ENCODE peak calls at places on chromosomes 16 and 17, in seven cellular contexts. One of them, this sample, is unnamed.

GRCh38 chr16:26442333-26442732 is 624.4 kb upstream of the C16orf82 start:
- DNase-seq in heart left ventricle: no peak
- DNase-seq in uterus: no peak
- DNase-seq in cardiac muscle cell: no peak
- DNase-seq in brain microvascular endothelial cell: peak; percentile 1
- DNase-seq in AG04450: no peak
- DNase-seq in transverse colon: no peak
- DNase-seq in this sample: no peak

GRCh38 chr16:85157813-85158701 is 45.8 kb upstream of the CIBAR2 start:
- DNase-seq in heart left ventricle: no peak
- DNase-seq in uterus: no peak
- DNase-seq in cardiac muscle cell: no peak
- DNase-seq in brain microvascular endothelial cell: no peak
- DNase-seq in AG04450: no peak
- DNase-seq in transverse colon: no peak
- DNase-seq in this sample: no peak

GRCh38 chr16:27179500-27180072 is 23.7 kb upstream of the KDM8 start:
- DNase-seq in heart left ventricle: peak; percentile 86
- DNase-seq in uterus: peak; percentile 78
- DNase-seq in cardiac muscle cell: peak; percentile 83
- DNase-seq in brain microvascular endothelial cell: peak; percentile 82
- DNase-seq in AG04450: no peak
- DNase-seq in transverse colon: peak; percentile 92
- DNase-seq in this sample: peak; percentile 82

GRCh38 chr17:47949951-47950350 is 7.7 kb downstream of the PRR15L start:
- DNase-seq in heart left ventricle: no peak
- DNase-seq in uterus: no peak
- DNase-seq in cardiac muscle cell: no peak
- DNase-seq in brain microvascular endothelial cell: no peak
- DNase-seq in AG04450: no peak
- DNase-seq in transverse colon: no peak
- DNase-seq in this sample: no peak

GRCh38 chr16:4064950-4065352 is 51.3 kb downstream of the ADCY9 start:
- DNase-seq in heart left ventricle: no peak
- DNase-seq in uterus: no peak
- DNase-seq in cardiac muscle cell: no peak
- DNase-seq in brain microvascular endothelial cell: no peak
- DNase-seq in AG04450: no peak
- DNase-seq in transverse colon: no peak
- DNase-seq in this sample: no peak

GRCh38 chr17:79925242-79925957 is 86.2 kb upstream of the CBX4 start:
- DNase-seq in heart left ventricle: peak; percentile 69
- DNase-seq in uterus: no peak
- DNase-seq in cardiac muscle cell: peak; percentile 63
- DNase-seq in brain microvascular endothelial cell: no peak
- DNase-seq in AG04450: no peak
- DNase-seq in transverse colon: peak; percentile 86
- DNase-seq in this sample: no peak

GRCh38 chr17:28712037-28712704 is 483 bp upstream of the PROCA1 start:
- DNase-seq in heart left ventricle: peak; percentile 73
- DNase-seq in uterus: peak; percentile 52
- DNase-seq in cardiac muscle cell: peak; percentile 51
- DNase-seq in brain microvascular endothelial cell: no peak
- DNase-seq in AG04450: no peak
- DNase-seq in transverse colon: peak; percentile 56
- DNase-seq in this sample: peak; percentile 31

GRCh38 chr17:67438669-67439068 is 61.6 kb downstream of the PITPNC1 start:
- DNase-seq in heart left ventricle: no peak
- DNase-seq in uterus: no peak
- DNase-seq in cardiac muscle cell: no peak
- DNase-seq in brain microvascular endothelial cell: no peak
- DNase-seq in AG04450: no peak
- DNase-seq in transverse colon: no peak
- DNase-seq in this sample: no peak

GRCh38 chr16:57773680-57774295 is 28.5 kb downstream of the KIFC3 start:
- DNase-seq in heart left ventricle: peak; percentile 57
- DNase-seq in uterus: no peak
- DNase-seq in cardiac muscle cell: no peak
- DNase-seq in brain microvascular endothelial cell: peak; percentile 23
- DNase-seq in AG04450: no peak
- DNase-seq in transverse colon: no peak
- DNase-seq in this sample: peak; percentile 19

DNA sequence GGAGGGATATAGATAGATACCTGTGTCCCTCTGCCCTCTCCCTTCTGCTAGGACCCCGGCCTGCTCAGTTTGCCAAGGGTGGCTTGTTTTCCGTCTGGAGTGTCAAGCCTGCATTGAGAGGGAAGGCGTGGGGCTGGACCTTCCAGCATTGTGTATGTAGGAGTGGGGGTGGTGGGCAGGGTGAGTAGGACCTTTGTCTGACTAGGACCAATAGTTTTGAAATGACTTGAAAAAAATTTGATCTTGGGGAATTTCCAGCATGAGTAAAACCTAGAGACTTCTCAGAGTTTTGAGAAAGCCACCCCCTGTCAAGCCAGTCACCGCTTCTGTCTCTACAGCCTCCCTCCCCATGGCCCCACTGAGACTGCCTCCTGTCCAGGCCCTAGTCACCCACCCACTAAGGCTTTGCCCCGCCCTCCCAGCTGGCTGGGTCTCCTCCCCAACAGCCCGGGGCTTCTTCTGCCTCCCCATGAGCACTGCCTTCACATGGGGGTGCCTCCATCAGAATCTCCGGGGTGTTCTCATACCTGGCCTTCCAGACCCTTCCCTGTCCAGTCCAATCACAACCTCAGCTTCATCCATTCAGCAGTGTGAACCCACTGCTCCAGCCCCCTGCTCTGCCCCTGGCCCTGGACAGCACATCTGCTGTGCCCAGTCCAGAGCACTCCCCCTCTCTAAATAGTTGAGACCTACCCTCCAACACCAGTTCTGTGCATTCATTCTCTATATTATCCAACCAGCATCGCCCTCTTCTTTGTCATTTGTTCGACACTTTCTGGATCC is 207.0 kb downstream of the MSI2 start:
- DNase-seq in heart left ventricle: no peak
- DNase-seq in uterus: no peak
- DNase-seq in cardiac muscle cell: peak; percentile 82
- DNase-seq in brain microvascular endothelial cell: peak; percentile 80
- DNase-seq in AG04450: no peak
- DNase-seq in transverse colon: peak; percentile 18
- DNase-seq in this sample: peak; percentile 60
- H3K4me3 ChIP-seq in heart left ventricle: no peak overlapping the region
- H3K4me3 ChIP-seq in uterus: no peak overlapping the region
- H3K4me3 ChIP-seq in cardiac muscle cell: no peak overlapping the region
- H3K4me3 ChIP-seq in brain microvascular endothelial cell: no peak overlapping the region
- H3K4me3 ChIP-seq in AG04450: no peak overlapping the region
- H3K4me3 ChIP-seq in transverse colon: no peak overlapping the region
- H3K4me3 ChIP-seq in this sample: no peak overlapping the region

GRCh38 chr17:29933379-29933778 is 3.4 kb upstream of the SSH2 start:
- DNase-seq in heart left ventricle: no peak
- DNase-seq in uterus: no peak
- DNase-seq in cardiac muscle cell: peak; percentile 66
- DNase-seq in brain microvascular endothelial cell: peak; percentile 16
- DNase-seq in AG04450: no peak
- DNase-seq in transverse colon: no peak
- DNase-seq in this sample: peak; percentile 68
- TF ChIP-seq CTCF in heart left ventricle: no peak
- TF ChIP-seq CTCF in uterus: no peak
- TF ChIP-seq CTCF in cardiac muscle cell: peak; percentile 59
- TF ChIP-seq CTCF in brain microvascular endothelial cell: peak; percentile 58
- TF ChIP-seq CTCF in AG04450: peak; percentile 61
- TF ChIP-seq CTCF in transverse colon: no peak
- TF ChIP-seq CTCF in this sample: peak; percentile 38

GRCh38 chr17:81999587-81999974 is 22.2 kb downstream of the ASPSCR1 start:
- DNase-seq in heart left ventricle: no peak
- DNase-seq in uterus: no peak
- DNase-seq in cardiac muscle cell: no peak
- DNase-seq in brain microvascular endothelial cell: no peak
- DNase-seq in AG04450: no peak
- DNase-seq in transverse colon: no peak
- DNase-seq in this sample: no peak
- H3K4me3 ChIP-seq in heart left ventricle: no peak overlapping the region
- H3K4me3 ChIP-seq in uterus: no peak overlapping the region
- H3K4me3 ChIP-seq in cardiac muscle cell: no peak overlapping the region
- H3K4me3 ChIP-seq in brain microvascular endothelial cell: no peak overlapping the region
- H3K4me3 ChIP-seq in AG04450: no peak overlapping the region
- H3K4me3 ChIP-seq in transverse colon: no peak overlapping the region
- H3K4me3 ChIP-seq in this sample: no peak overlapping the region

GRCh38 chr17:51322390-51323029 is 62.2 kb downstream of the UTP18 start:
- DNase-seq in heart left ventricle: no peak
- DNase-seq in uterus: no peak
- DNase-seq in cardiac muscle cell: peak; percentile 51
- DNase-seq in brain microvascular endothelial cell: no peak
- DNase-seq in AG04450: no peak
- DNase-seq in transverse colon: no peak
- DNase-seq in this sample: peak; percentile 33
- TF ChIP-seq CTCF in heart left ventricle: no peak
- TF ChIP-seq CTCF in uterus: no peak
- TF ChIP-seq CTCF in cardiac muscle cell: peak; percentile 47
- TF ChIP-seq CTCF in brain microvascular endothelial cell: peak; percentile 32
- TF ChIP-seq CTCF in AG04450: peak; percentile 21
- TF ChIP-seq CTCF in transverse colon: no peak
- TF ChIP-seq CTCF in this sample: peak; percentile 39

GRCh38 chr16:82092711-82093110 is 57.7 kb downstream of the HSD17B2 start:
- DNase-seq in heart left ventricle: no peak
- DNase-seq in uterus: no peak
- DNase-seq in cardiac muscle cell: no peak
- DNase-seq in brain microvascular endothelial cell: no peak
- DNase-seq in AG04450: no peak
- DNase-seq in transverse colon: no peak
- DNase-seq in this sample: no peak

GRCh38 chr16:82091225-82091624 is 56.2 kb downstream of the HSD17B2 start:
- DNase-seq in heart left ventricle: no peak
- DNase-seq in uterus: no peak
- DNase-seq in cardiac muscle cell: peak; percentile 25
- DNase-seq in brain microvascular endothelial cell: peak; percentile 33
- DNase-seq in AG04450: peak; percentile 37
- DNase-seq in transverse colon: no peak
- DNase-seq in this sample: peak; percentile 17

GRCh38 chr16:82093901-82094300 is 58.8 kb downstream of the HSD17B2 start:
- DNase-seq in heart left ventricle: no peak
- DNase-seq in uterus: no peak
- DNase-seq in cardiac muscle cell: peak; percentile 7
- DNase-seq in brain microvascular endothelial cell: no peak
- DNase-seq in AG04450: no peak
- DNase-seq in transverse colon: no peak
- DNase-seq in this sample: no peak

GRCh38 chr16:82096641-82097040 is 61.6 kb downstream of the HSD17B2 start:
- DNase-seq in heart left ventricle: no peak
- DNase-seq in uterus: no peak
- DNase-seq in cardiac muscle cell: no peak
- DNase-seq in brain microvascular endothelial cell: no peak
- DNase-seq in AG04450: no peak
- DNase-seq in transverse colon: no peak
- DNase-seq in this sample: no peak

GRCh38 chr16:82094942-82095540 is 60.0 kb downstream of the HSD17B2 start:
- DNase-seq in heart left ventricle: no peak
- DNase-seq in uterus: peak; percentile 23
- DNase-seq in cardiac muscle cell: no peak
- DNase-seq in brain microvascular endothelial cell: no peak
- DNase-seq in AG04450: no peak
- DNase-seq in transverse colon: no peak
- DNase-seq in this sample: no peak
- H3K4me3 ChIP-seq in heart left ventricle: no peak overlapping the region
- H3K4me3 ChIP-seq in uterus: no peak overlapping the region
- H3K4me3 ChIP-seq in cardiac muscle cell: no peak overlapping the region
- H3K4me3 ChIP-seq in brain microvascular endothelial cell: no peak overlapping the region
- H3K4me3 ChIP-seq in AG04450: no peak overlapping the region
- H3K4me3 ChIP-seq in transverse colon: no peak overlapping the region
- H3K4me3 ChIP-seq in this sample: no peak overlapping the region

GRCh38 chr16:2386990-2387389 is 42.3 kb upstream of the CCNF start:
- DNase-seq in heart left ventricle: no peak
- DNase-seq in uterus: no peak
- DNase-seq in cardiac muscle cell: no peak
- DNase-seq in brain microvascular endothelial cell: no peak
- DNase-seq in AG04450: no peak
- DNase-seq in transverse colon: no peak
- DNase-seq in this sample: peak; percentile 12
- TF ChIP-seq CTCF in heart left ventricle: no peak
- TF ChIP-seq CTCF in uterus: no peak
- TF ChIP-seq CTCF in cardiac muscle cell: peak; percentile 13
- TF ChIP-seq CTCF in brain microvascular endothelial cell: peak; percentile 63
- TF ChIP-seq CTCF in AG04450: peak; percentile 29
- TF ChIP-seq CTCF in transverse colon: no peak
- TF ChIP-seq CTCF in this sample: peak; percentile 40

GRCh38 chr17:62825182-62825581 is 17.1 kb upstream of the MARCHF10 start:
- DNase-seq in heart left ventricle: no peak
- DNase-seq in uterus: no peak
- DNase-seq in cardiac muscle cell: no peak
- DNase-seq in brain microvascular endothelial cell: no peak
- DNase-seq in AG04450: no peak
- DNase-seq in transverse colon: no peak
- DNase-seq in this sample: no peak
- H3K4me3 ChIP-seq in heart left ventricle: no peak overlapping the region
- H3K4me3 ChIP-seq in uterus: no peak overlapping the region
- H3K4me3 ChIP-seq in cardiac muscle cell: no peak overlapping the region
- H3K4me3 ChIP-seq in brain microvascular endothelial cell: no peak overlapping the region
- H3K4me3 ChIP-seq in AG04450: no peak overlapping the region
- H3K4me3 ChIP-seq in transverse colon: no peak overlapping the region
- H3K4me3 ChIP-seq in this sample: no peak overlapping the region

GRCh38 chr17:64148699-64149098 is 18.8 kb upstream of the ERN1 start:
- DNase-seq in heart left ventricle: peak; percentile 70
- DNase-seq in uterus: no peak
- DNase-seq in cardiac muscle cell: no peak
- DNase-seq in brain microvascular endothelial cell: no peak
- DNase-seq in AG04450: no peak
- DNase-seq in transverse colon: no peak
- DNase-seq in this sample: no peak
- TF ChIP-seq CTCF in heart left ventricle: peak; percentile 18
- TF ChIP-seq CTCF in uterus: no peak
- TF ChIP-seq CTCF in cardiac muscle cell: peak; percentile 3
- TF ChIP-seq CTCF in brain microvascular endothelial cell: no peak
- TF ChIP-seq CTCF in AG04450: no peak
- TF ChIP-seq CTCF in transverse colon: no peak
- TF ChIP-seq CTCF in this sample: no peak

DNA sequence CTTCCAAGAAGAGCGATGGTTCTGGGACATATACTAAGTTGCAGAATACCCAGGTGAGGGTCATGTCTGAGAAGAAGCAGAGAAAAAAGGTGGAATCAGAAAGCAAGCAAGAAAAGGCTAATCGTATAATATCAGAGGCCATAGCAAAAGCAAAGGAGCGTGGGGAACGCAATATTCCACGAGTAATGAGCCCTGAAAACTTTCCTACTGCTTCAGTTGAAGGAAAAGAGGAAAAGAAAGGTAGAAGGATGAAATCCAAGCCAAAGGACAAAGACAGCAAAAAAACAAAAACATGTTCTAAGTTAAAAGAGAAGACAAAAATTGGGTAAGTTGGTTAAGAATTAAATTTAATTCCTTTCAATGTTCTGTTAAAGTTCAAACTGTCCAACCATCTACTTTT is 154.7 kb downstream of the CHD9 start:
- DNase-seq in heart left ventricle: no peak
- DNase-seq in uterus: no peak
- DNase-seq in cardiac muscle cell: no peak
- DNase-seq in brain microvascular endothelial cell: no peak
- DNase-seq in AG04450: no peak
- DNase-seq in transverse colon: no peak
- DNase-seq in this sample: no peak
- H3K4me3 ChIP-seq in heart left ventricle: peak overlapping the region; percentile 47
- H3K4me3 ChIP-seq in uterus: peak overlapping the region; percentile 18
- H3K4me3 ChIP-seq in cardiac muscle cell: peak overlapping the region; percentile 85
- H3K4me3 ChIP-seq in brain microvascular endothelial cell: peak overlapping the region; percentile 61
- H3K4me3 ChIP-seq in AG04450: peak overlapping the region; percentile 70
- H3K4me3 ChIP-seq in transverse colon: peak overlapping the region; percentile 37
- H3K4me3 ChIP-seq in this sample: peak overlapping the region; percentile 54